ENCODE peak calls at places on chromosomes 11 and 22, in nine cellular contexts. S is spleen, P is upper lobe of right lung, A is breast epithelium, I is prostate gland, B is transverse colon, V is endodermal cell, Y is vagina, G is ovary. W is an unnamed sample.

GRCh38 chr11:12525466-12526055 is 148.2 kb downstream of the PARVA start:
- DNase-seq in G (no peak), I (no peak), S (no peak), A (no peak), B (no peak), V (no peak), Y (no peak), P (no peak), W (no peak)

GRCh38 chr11:116547571-116547970 is 225.2 kb downstream of the BUD13 start:
- DNase-seq in A (no peak), I (no peak), B (no peak), V (no peak), S (no peak), P (no peak), G (no peak), Y (no peak), W (no peak)

GRCh38 chr22:50697667-50698506 is 25.3 kb downstream of the SHANK3 start:
- DNase-seq in G (peak; percentile 5), A (no peak), S (peak; percentile 61), V (peak; percentile 56), Y (no peak), P (peak; percentile 63), B (no peak), I (no peak), W (no peak)

GRCh38 chr11:94077568-94078293 is 50.9 kb upstream of the PANX1 start:
- DNase-seq in S (no peak), V (no peak), I (no peak), B (no peak), A (no peak), Y (no peak), G (no peak), P (peak; percentile 70), W (no peak)

GRCh38 chr11:120904116-120904515 is 119.8 kb upstream of the TBCEL start:
- DNase-seq in A (no peak), P (no peak), Y (no peak), V (no peak), G (no peak), I (no peak), S (peak; percentile 46), B (no peak), W (no peak)

GRCh38 chr22:46614070-46614931 is 5.9 kb upstream of the GRAMD4 start:
- DNase-seq in P (no peak), B (peak; percentile 55), I (no peak), G (no peak), Y (no peak), A (no peak), V (no peak), S (peak; percentile 88), W (no peak)

GRCh38 chr22:31818481-31819392 is 64.9 kb downstream of the DEPDC5 start:
- DNase-seq in A (no peak), I (no peak), G (no peak), S (no peak), B (no peak), Y (no peak), V (no peak), P (no peak), W (no peak)

GRCh38 chr11:47161134-47161854 is 15.4 kb downstream of the ARFGAP2 start:
- DNase-seq in B (peak; percentile 69), V (peak; percentile 93), G (peak; percentile 64), P (no peak), I (peak; percentile 36), S (no peak), Y (no peak), A (peak; percentile 46), W (no peak)

GRCh38 chr11:67423891-67424613 is 4.2 kb upstream of the RPS6KB2 start:
- DNase-seq in S (no peak), P (no peak), A (no peak), Y (no peak), I (no peak), G (no peak), V (no peak), B (no peak), W (no peak)

GRCh38 chr11:110711776-110712642 is at the start of gene ARHGAP20:
- DNase-seq in Y (no peak), S (peak; percentile 92), V (peak; percentile 91), G (peak; percentile 72), P (peak; percentile 91), B (peak; percentile 77), I (peak; percentile 42), A (peak; percentile 41), W (no peak)

GRCh38 chr22:32044477-32044876 is 1.4 kb downstream of the SLC5A1 start:
- DNase-seq in B (no peak), P (no peak), V (no peak), S (no peak), A (no peak), Y (no peak), G (no peak), I (no peak), W (no peak)

GRCh38 chr11:16946477-16947282 is 67.5 kb downstream of the PLEKHA7 start:
- DNase-seq in S (no peak), A (no peak), V (no peak), B (no peak), P (no peak), G (no peak), Y (no peak), I (no peak), W (no peak)

GRCh38 chr11:95577716-95578460 is 211.7 kb downstream of the FAM76B start:
- DNase-seq in V (no peak), Y (no peak), B (no peak), A (no peak), G (no peak), I (no peak), S (no peak), P (no peak), W (no peak)

GRCh38 chr22:17969732-17970131 is 54.6 kb downstream of the MICAL3 start:
- DNase-seq in S (peak; percentile 54), P (no peak), G (peak; percentile 47), Y (no peak), A (no peak), I (no peak), V (no peak), B (no peak), W (no peak)

GRCh38 chr11:79437274-79437980 is 3.4 kb downstream of the TENM4 start:
- DNase-seq in B (peak; percentile 38), A (no peak), P (peak; percentile 77), G (peak; percentile 84), I (peak; percentile 44), Y (no peak), S (peak; percentile 76), V (peak; percentile 94), W (no peak)

GRCh38 chr11:69637956-69638871 is 2.7 kb upstream of the CCND1 start:
- DNase-seq in G (no peak), P (peak; percentile 85), A (no peak), S (peak; percentile 80), I (no peak), B (peak; percentile 66), Y (no peak), V (peak; percentile 93), W (no peak)

GRCh38 chr22:32245042-32245441 is 10.1 kb downstream of the SLC5A4 start:
- DNase-seq in V (no peak), P (no peak), G (no peak), A (no peak), Y (no peak), B (no peak), S (no peak), I (no peak), W (no peak)

GRCh38 chr11:117096973-117097566 is 1.2 kb downstream of the SIK3 start:
- DNase-seq in G (no peak), Y (no peak), A (no peak), I (no peak), P (no peak), V (peak; percentile 57), S (no peak), B (no peak), W (no peak)

GRCh38 chr11:65437436-65438227 is 15.0 kb downstream of the NEAT1 start:
- DNase-seq in B (peak; percentile 10), S (no peak), A (peak; percentile 21), I (peak; percentile 33), G (no peak), P (peak; percentile 36), V (no peak), Y (no peak), W (no peak)

GRCh38 chr22:43293259-43293658 is 49.9 kb downstream of the SCUBE1 start:
- DNase-seq in A (peak; percentile 47), G (no peak), Y (no peak), V (no peak), P (no peak), S (no peak), B (peak; percentile 58), I (peak; percentile 17), W (no peak)

GRCh38 chr22:22882033-22882717 is 5.4 kb upstream of the IGLL5 start:
- DNase-seq in V (peak; percentile 55), B (peak; percentile 60), S (no peak), P (no peak), A (peak; percentile 6), G (no peak), Y (peak; percentile 82), I (no peak), W (no peak)

GRCh38 chr11:876550-876949 is 33.9 kb downstream of the TSPAN4 start:
- DNase-seq in V (no peak), I (no peak), Y (no peak), P (no peak), S (peak; percentile 90), B (no peak), A (no peak), G (no peak), W (no peak)

GRCh38 chr22:35631597-35631996 is 14.5 kb upstream of the MB start:
- DNase-seq in B (peak; percentile 73), P (peak; percentile 73), I (no peak), A (no peak), G (peak; percentile 37), S (peak; percentile 68), Y (no peak), V (peak; percentile 93), W (no peak)

GRCh38 chr22:29275819-29276565 is 7.9 kb downstream of the EWSR1 start:
- DNase-seq in I (no peak), B (no peak), P (no peak), G (no peak), S (no peak), V (no peak), Y (no peak), A (no peak), W (no peak)
- H3K36me3 ChIP-seq in I (peaks cover 17% of the 10 kb centered on the region), B (no peaks in the 10 kb centered on the region), P (peaks cover 89% of the 10 kb centered on the region), G (no peaks in the 10 kb centered on the region), S (no peaks in the 10 kb centered on the region), V (peaks cover 95% of the 10 kb centered on the region), Y (peaks cover 73% of the 10 kb centered on the region), A (peaks cover 6% of the 10 kb centered on the region), W (peaks cover 31% of the 10 kb centered on the region)

GRCh38 chr11:30908857-30909256 is 322.7 kb upstream of the MPPED2 start:
- DNase-seq in I (no peak), A (no peak), P (no peak), B (no peak), G (no peak), V (no peak), S (no peak), Y (no peak), W (no peak)
- TF ChIP-seq CTCF in I (no peak), A (no peak), P (no peak), B (no peak), G (no peak), V (no peak), S (no peak), Y (no peak), W (no peak)

GRCh38 chr11:68503792-68504191 is 43.2 kb downstream of the PPP6R3 start:
- DNase-seq in Y (no peak), V (no peak), P (peak; percentile 82), A (no peak), B (no peak), I (no peak), S (no peak), G (no peak), W (no peak)
- H3K36me3 ChIP-seq in Y (no peaks in the 10 kb centered on the region), V (peaks cover 11% of the 10 kb centered on the region), P (no peaks in the 10 kb centered on the region), A (no peaks in the 10 kb centered on the region), B (no peaks in the 10 kb centered on the region), I (no peaks in the 10 kb centered on the region), S (no peaks in the 10 kb centered on the region), G (no peaks in the 10 kb centered on the region), W (no peaks in the 10 kb centered on the region)

GRCh38 chr11:102518296-102519094 is 12.1 kb downstream of the MMP7 start:
- DNase-seq in I (no peak), V (no peak), A (peak; percentile 32), Y (no peak), G (no peak), P (no peak), S (no peak), B (no peak), W (no peak)
- TF ChIP-seq CTCF in I (no peak), V (peak; percentile 76), A (no peak), Y (no peak), G (no peak), P (no peak), S (no peak), B (no peak), W (no peak)

W was measured in esophagus squamous epithelium.